ENCODE peak calls at places on chromosomes 4 and X, in four cellular contexts. One of them, this sample, is unnamed.

GRCh38 chr4:40201898-40202297 is 5.1 kb downstream of the RHOH start:
- DNase-seq in K562: no peak
- DNase-seq in GM12878: no peak
- DNase-seq in A549: no peak
- DNase-seq in this sample: no peak

GRCh38 chrX:22365460-22365859 is 92.7 kb downstream of the CBLL2 start:
- DNase-seq in GM12878: no peak
- DNase-seq in K562: no peak
- DNase-seq in A549: peak; percentile 29
- DNase-seq in this sample: peak; percentile 91

GRCh38 chrX:46569621-46570020 is 3.9 kb upstream of the CHST7 start:
- DNase-seq in GM12878: no peak
- DNase-seq in A549: no peak
- DNase-seq in K562: no peak
- DNase-seq in this sample: no peak

GRCh38 chrX:49292400-49293362 is 10.8 kb upstream of the GAGE10 start:
- DNase-seq in K562: no peak
- DNase-seq in GM12878: no peak
- DNase-seq in A549: no peak
- DNase-seq in this sample: no peak

GRCh38 chr4:45350438-45350837 is 624.1 kb upstream of the GNPDA2 start:
- DNase-seq in A549: no peak
- DNase-seq in GM12878: peak; percentile 12
- DNase-seq in K562: no peak
- DNase-seq in this sample: no peak

GRCh38 chr4:186201535-186202230 is 10.3 kb downstream of the CYP4V2 start:
- DNase-seq in A549: peak; percentile 67
- DNase-seq in K562: peak; percentile 44
- DNase-seq in GM12878: no peak
- DNase-seq in this sample: peak; percentile 40

GRCh38 chr4:138334346-138335016 is 92.3 kb upstream of the SLC7A11 start:
- DNase-seq in A549: peak; percentile 21
- DNase-seq in GM12878: no peak
- DNase-seq in K562: no peak
- DNase-seq in this sample: no peak

GRCh38 chr4:76640252-76640925 is 205.4 kb downstream of the SHROOM3 start:
- DNase-seq in A549: no peak
- DNase-seq in GM12878: no peak
- DNase-seq in K562: no peak
- DNase-seq in this sample: no peak

GRCh38 chrX:153828723-153829548 is 1.4 kb downstream of the PDZD4 start:
- DNase-seq in K562: no peak
- DNase-seq in A549: peak; percentile 36
- DNase-seq in GM12878: no peak
- DNase-seq in this sample: no peak

GRCh38 chrX:49075347-49075746 is 1.5 kb upstream of the PRAF2 start:
- DNase-seq in GM12878: no peak
- DNase-seq in K562: no peak
- DNase-seq in A549: no peak
- DNase-seq in this sample: no peak

GRCh38 chr4:3305610-3306371 is 13.0 kb downstream of the RGS12 start:
- DNase-seq in A549: no peak
- DNase-seq in GM12878: no peak
- DNase-seq in K562: peak; percentile 41
- DNase-seq in this sample: peak; percentile 62

GRCh38 chr4:3477750-3478430 is 14.8 kb downstream of the DOK7 start:
- DNase-seq in GM12878: no peak
- DNase-seq in K562: no peak
- DNase-seq in A549: no peak
- DNase-seq in this sample: no peak

GRCh38 chr4:147361726-147362125 is 119.2 kb upstream of the EDNRA start:
- DNase-seq in K562: no peak
- DNase-seq in A549: peak; percentile 45
- DNase-seq in GM12878: no peak
- DNase-seq in this sample: peak; percentile 92

GRCh38 chr4:111512081-111512774 is 633.0 kb upstream of the FAM241A start:
- DNase-seq in K562: no peak
- DNase-seq in GM12878: no peak
- DNase-seq in A549: peak; percentile 71
- DNase-seq in this sample: peak; percentile 95

GRCh38 chr4:186920486-186920885 is 196.8 kb upstream of the FAT1 start:
- DNase-seq in A549: no peak
- DNase-seq in K562: no peak
- DNase-seq in GM12878: no peak
- DNase-seq in this sample: peak; percentile 80

GRCh38 chr4:7050481-7051143 is 7.4 kb downstream of the TADA2B start:
- DNase-seq in K562: no peak
- DNase-seq in A549: no peak
- DNase-seq in GM12878: no peak
- DNase-seq in this sample: no peak

GRCh38 chr4:126375462-126376054 is 1060.8 kb downstream of the FAT4 start:
- DNase-seq in GM12878: no peak
- DNase-seq in K562: no peak
- DNase-seq in A549: no peak
- DNase-seq in this sample: no peak

GRCh38 chr4:167885071-167885470 is 207.3 kb upstream of the ANXA10 start:
- DNase-seq in A549: no peak
- DNase-seq in K562: no peak
- DNase-seq in GM12878: no peak
- DNase-seq in this sample: peak; percentile 16

GRCh38 chrX:16119353-16120220 is 3.8 kb upstream of the GRPR start:
- DNase-seq in K562: no peak
- DNase-seq in A549: peak; percentile 4
- DNase-seq in GM12878: peak; percentile 82
- DNase-seq in this sample: no peak

GRCh38 chr4:26034849-26035248 is 120.8 kb downstream of the SMIM20 start:
- DNase-seq in K562: no peak
- DNase-seq in GM12878: no peak
- DNase-seq in A549: no peak
- DNase-seq in this sample: no peak

GRCh38 chr4:84089652-84090437 is 409.2 kb downstream of the NKX6-1 start:
- DNase-seq in K562: no peak
- DNase-seq in GM12878: no peak
- DNase-seq in A549: no peak
- DNase-seq in this sample: no peak

GRCh38 chr4:99998062-99998880 is 48.2 kb upstream of the H2AZ1 start:
- DNase-seq in K562: no peak
- DNase-seq in A549: peak; percentile 34
- DNase-seq in GM12878: peak; percentile 2
- DNase-seq in this sample: peak; percentile 62

GRCh38 chr4:101102114-101102752 is 245.1 kb downstream of the PPP3CA start:
- DNase-seq in A549: no peak
- DNase-seq in K562: no peak
- DNase-seq in GM12878: no peak
- DNase-seq in this sample: peak; percentile 87

GRCh38 chr4:20788266-20788665 is 88.0 kb downstream of the PACRGL start:
- DNase-seq in GM12878: no peak
- DNase-seq in K562: no peak
- DNase-seq in A549: no peak
- DNase-seq in this sample: no peak

GRCh38 chrX:9153299-9153698 is 119.4 kb upstream of the FAM9B start:
- DNase-seq in GM12878: no peak
- DNase-seq in A549: peak; percentile 25
- DNase-seq in K562: no peak
- DNase-seq in this sample: peak; percentile 65

GRCh38 chr4:140740906-140741670 is 15.1 kb downstream of the TBC1D9 start:
- DNase-seq in A549: no peak
- DNase-seq in K562: no peak
- DNase-seq in GM12878: no peak
- DNase-seq in this sample: no peak

GRCh38 chr4:28176942-28177341 is 1316.3 kb downstream of the STIM2 start:
- DNase-seq in K562: no peak
- DNase-seq in GM12878: no peak
- DNase-seq in A549: peak; percentile 60
- DNase-seq in this sample: no peak

GRCh38 chr4:155762351-155762750 is 3.5 kb downstream of the GUCY1B1 start:
- DNase-seq in GM12878: no peak
- DNase-seq in A549: no peak
- DNase-seq in K562: no peak
- DNase-seq in this sample: peak; percentile 38
- TF ChIP-seq SMC3 in GM12878: no peak
- TF ChIP-seq SMC3 in A549: no peak
- TF ChIP-seq SMC3 in K562: no peak
- TF ChIP-seq SMC3 in this sample: no peak

DNA sequence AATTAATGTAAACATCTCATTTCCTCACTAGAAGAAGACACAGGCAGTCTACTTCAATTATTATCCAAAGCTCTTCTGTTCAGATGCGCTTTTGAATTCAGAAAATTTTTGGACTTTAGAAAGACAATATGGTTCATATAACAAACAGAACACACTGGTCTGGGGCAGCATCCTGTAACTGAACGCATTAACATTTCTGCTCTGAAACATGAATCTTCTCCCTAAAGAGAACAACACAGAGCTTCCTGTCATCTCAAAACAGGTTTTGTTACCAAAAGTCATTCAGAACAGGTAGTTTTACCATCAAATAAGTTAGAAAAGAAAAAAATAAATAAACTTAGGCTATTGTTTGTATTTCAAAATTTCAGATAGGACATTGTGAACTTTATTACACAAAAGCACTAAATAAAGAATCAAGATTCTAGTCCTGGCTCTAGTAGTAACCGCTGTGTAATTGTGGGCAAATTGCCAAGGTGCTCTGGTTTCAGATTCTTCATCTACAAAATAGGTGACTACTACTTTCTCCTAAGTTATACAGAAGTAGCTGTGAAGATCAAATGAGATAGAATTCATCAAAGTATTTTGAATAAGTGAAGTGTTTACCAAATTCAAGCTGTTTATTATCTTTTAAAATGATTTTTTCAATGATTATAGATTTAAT is 252.3 kb upstream of the RASGEF1B start:
- DNase-seq in K562: no peak
- DNase-seq in A549: no peak
- DNase-seq in GM12878: no peak
- DNase-seq in this sample: no peak
- TF ChIP-seq SMC3 in K562: no peak
- TF ChIP-seq SMC3 in A549: no peak
- TF ChIP-seq SMC3 in GM12878: no peak
- TF ChIP-seq SMC3 in this sample: no peak

DNA sequence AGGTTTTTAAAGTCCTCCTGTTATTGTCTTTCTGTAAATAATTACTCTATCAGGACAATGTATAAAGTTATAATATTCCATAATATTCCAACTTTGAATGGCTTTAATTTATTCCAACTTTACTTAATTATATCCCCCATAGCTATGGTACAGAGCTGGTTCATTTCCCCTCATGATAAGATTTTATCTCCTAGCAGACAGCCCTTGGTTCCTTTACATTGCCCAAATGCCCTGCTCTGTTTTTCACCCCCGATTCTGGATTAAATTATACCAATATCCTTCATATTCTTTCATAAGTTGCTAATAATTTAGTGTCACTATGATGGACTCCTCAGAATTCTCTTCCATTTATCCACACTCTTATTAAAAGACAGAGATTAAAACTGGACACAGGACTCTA is 340.5 kb downstream of the MAPK10 start:
- DNase-seq in K562: no peak
- DNase-seq in GM12878: no peak
- DNase-seq in A549: no peak
- DNase-seq in this sample: no peak
- TF ChIP-seq SMC3 in K562: no peak
- TF ChIP-seq SMC3 in GM12878: no peak
- TF ChIP-seq SMC3 in A549: no peak
- TF ChIP-seq SMC3 in this sample: no peak

GRCh38 chr4:62288803-62289541 is 1088.8 kb downstream of the ADGRL3 start:
- DNase-seq in A549: no peak
- DNase-seq in GM12878: no peak
- DNase-seq in K562: no peak
- DNase-seq in this sample: no peak
- TF ChIP-seq SMC3 in A549: no peak
- TF ChIP-seq SMC3 in GM12878: no peak
- TF ChIP-seq SMC3 in K562: no peak
- TF ChIP-seq SMC3 in this sample: no peak

DNA sequence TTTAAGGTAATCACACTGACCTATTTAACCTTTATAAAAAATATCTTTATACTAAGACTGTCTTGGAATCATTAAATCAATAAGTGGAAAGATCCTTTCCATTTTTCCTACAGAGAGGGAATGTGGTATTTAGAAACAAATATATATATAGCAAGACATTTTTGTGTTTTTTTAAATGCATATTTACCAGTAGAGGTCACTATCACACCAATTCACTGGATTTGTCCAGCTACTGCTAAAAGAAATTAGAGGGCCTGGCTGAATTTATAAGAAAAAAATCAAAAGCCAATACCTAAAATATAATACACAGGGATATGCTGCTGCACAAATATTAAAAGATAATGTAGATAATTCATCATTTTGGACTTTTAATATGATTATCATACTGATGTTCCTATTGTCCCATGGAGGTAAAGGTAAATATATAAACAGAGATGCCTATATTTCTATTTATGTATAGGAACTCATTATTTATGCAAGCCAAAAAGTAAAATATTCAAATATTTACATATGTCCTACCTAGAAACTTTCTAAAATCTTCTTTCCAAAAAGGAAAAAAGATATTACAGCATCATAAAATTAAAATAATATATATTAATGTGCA is 69.5 kb downstream of the PDE5A start:
- DNase-seq in A549: peak; percentile 37
- DNase-seq in K562: peak; percentile 7
- DNase-seq in GM12878: no peak
- DNase-seq in this sample: peak; percentile 57
- TF ChIP-seq SMC3 in A549: peak; percentile 32
- TF ChIP-seq SMC3 in K562: no peak
- TF ChIP-seq SMC3 in GM12878: no peak
- TF ChIP-seq SMC3 in this sample: peak; percentile 42

GRCh38 chr4:15938182-15938581 is 358 bp downstream of the FGFBP1 start:
- DNase-seq in GM12878: no peak
- DNase-seq in A549: peak; percentile 26
- DNase-seq in K562: no peak
- DNase-seq in this sample: no peak
- TF ChIP-seq SMC3 in GM12878: no peak
- TF ChIP-seq SMC3 in A549: no peak
- TF ChIP-seq SMC3 in K562: no peak
- TF ChIP-seq SMC3 in this sample: no peak

DNA sequence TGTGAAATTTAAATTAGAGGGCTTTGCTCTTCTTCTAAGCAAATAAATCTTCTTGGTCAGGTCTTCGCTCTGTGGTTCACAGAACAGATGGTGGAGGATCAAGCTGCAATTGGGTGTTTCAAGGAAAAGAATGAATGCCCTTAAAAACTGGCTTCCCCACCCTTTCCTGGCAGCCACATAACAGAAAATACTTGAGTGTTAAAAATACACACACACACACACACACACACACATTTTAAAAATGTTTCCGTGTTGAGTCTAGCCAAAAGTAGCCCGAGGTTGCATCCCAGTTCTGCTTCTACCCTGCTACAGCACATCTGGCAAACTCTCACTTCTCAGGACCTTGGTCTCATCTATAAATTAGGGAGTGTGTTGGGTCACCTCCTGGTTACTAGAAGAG is 56.7 kb upstream of the FGFBP2 start:
- DNase-seq in A549: no peak
- DNase-seq in GM12878: no peak
- DNase-seq in K562: no peak
- DNase-seq in this sample: no peak
- TF ChIP-seq SMC3 in A549: no peak
- TF ChIP-seq SMC3 in GM12878: no peak
- TF ChIP-seq SMC3 in K562: no peak
- TF ChIP-seq SMC3 in this sample: no peak